ENCODE peak calls at places on chromosomes 5 and 9, in five cellular contexts. Y, I, V, W and B are unnamed samples.

GRCh38 chr9:129665008-129665771 is at the start of gene PRRX2:
- DNase-seq in I (no peak), Y (no peak), W (peak), V (peak), B (peak)

GRCh38 chr9:104606202-104606601 is 775 bp upstream of the OR13C2 start:
- DNase-seq in Y (no peak), V (no peak), I (no peak), W (no peak), B (no peak)

GRCh38 chr9:136341769-136342168 is 14.4 kb downstream of the GPSM1 start:
- DNase-seq in I (no peak), Y (no peak), W (no peak), V (no peak), B (no peak)

GRCh38 chr5:33701251-33701650 is 190.5 kb downstream of the ADAMTS12 start:
- DNase-seq in Y (no peak), W (no peak), V (no peak), I (no peak), B (no peak)

GRCh38 chr9:76176176-76176575 is 218.1 kb downstream of the RFK start:
- DNase-seq in W (no peak), I (no peak), V (no peak), Y (no peak), B (no peak)

GRCh38 chr9:114285166-114285867 is 37.6 kb upstream of the ORM1 start:
- DNase-seq in V (no peak), Y (no peak), W (no peak), I (peak), B (no peak)

GRCh38 chr9:113853333-113853732 is 22.8 kb upstream of the ZNF618 start:
- DNase-seq in W (no peak), I (peak), V (no peak), Y (no peak), B (no peak)

GRCh38 chr5:142115937-142116614 is 7.5 kb downstream of the NDFIP1 start:
- DNase-seq in I (peak), W (no peak), Y (no peak), V (no peak), B (no peak)

GRCh38 chr5:158463971-158464370 is 605.0 kb upstream of the CLINT1 start:
- DNase-seq in V (no peak), Y (no peak), W (no peak), I (peak), B (no peak)

GRCh38 chr5:161399996-161400562 is 146.4 kb downstream of the GABRB2 start:
- DNase-seq in V (no peak), W (no peak), I (no peak), Y (no peak), B (no peak)

GRCh38 chr5:87004101-87004500 is 263.6 kb upstream of the RASA1 start:
- DNase-seq in I (no peak), W (no peak), V (no peak), Y (no peak), B (no peak)